ENCODE peak calls at places on chromosomes 4 and X, in five cellular contexts. U is A549, I is stomach, L is tibial nerve, N is IMR-90. R is an unnamed sample.

GRCh38 chrX:151419748-151420147 is 22.7 kb downstream of the VMA21 start:
- DNase-seq in U (no peak), I (no peak), N (no peak), L (no peak), R (no peak)

GRCh38 chr4:98113005-98113404 is 30.3 kb downstream of the STPG2 start:
- DNase-seq in L (no peak), I (no peak), U (no peak), N (peak; percentile 25), R (no peak)

GRCh38 chr4:77154074-77154473 is 2.9 kb upstream of the CCNG2 start:
- DNase-seq in L (no peak), N (no peak), U (no peak), I (no peak), R (no peak)

GRCh38 chr4:72886602-72887001 is 182.9 kb downstream of the COX18 start:
- DNase-seq in I (no peak), L (no peak), U (no peak), N (no peak), R (no peak)

GRCh38 chr4:76696109-76696508 is 201.8 kb downstream of the SOWAHB start:
- DNase-seq in L (no peak), U (no peak), I (no peak), N (peak; percentile 69), R (no peak)

GRCh38 chr4:99817310-99817885 is 771 bp downstream of the DAPP1 start:
- DNase-seq in L (no peak), I (no peak), U (no peak), N (no peak), R (no peak)

GRCh38 chr4:10056334-10057022 is 35.2 kb upstream of the SLC2A9 start:
- DNase-seq in U (no peak), L (no peak), N (no peak), I (no peak), R (no peak)

GRCh38 chrX:81414630-81415029 is 212.7 kb downstream of the SH3BGRL start:
- DNase-seq in L (no peak), U (no peak), I (no peak), N (no peak), R (no peak)

GRCh38 chr4:67437974-67438713 is 107.2 kb downstream of the CENPC start:
- DNase-seq in I (no peak), U (no peak), N (peak; percentile 85), L (no peak), R (no peak)

GRCh38 chr4:80069837-80070788 is 2.9 kb downstream of the ANTXR2 start:
- DNase-seq in L (no peak), U (no peak), I (no peak), N (peak; percentile 56), R (no peak)

GRCh38 chr4:183700407-183700806 is 41.3 kb downstream of the TRAPPC11 start:
- DNase-seq in L (no peak), N (no peak), U (no peak), I (no peak), R (no peak)

GRCh38 chrX:48919947-48920712 is 1.3 kb upstream of the PIM2 start:
- DNase-seq in U (no peak), I (no peak), N (no peak), L (no peak), R (no peak)

GRCh38 chrX:149630681-149631292 is 805 bp downstream of the TMEM185A start:
- DNase-seq in L (no peak), I (no peak), U (peak; percentile 15), N (peak; percentile 55), R (no peak)

GRCh38 chr4:184568770-184569169 is 80.5 kb downstream of the CASP3 start:
- DNase-seq in I (no peak), L (no peak), N (no peak), U (no peak), R (no peak)

GRCh38 chr4:81429031-81429430 is 42.7 kb downstream of the RASGEF1B start:
- DNase-seq in L (no peak), U (no peak), N (no peak), I (no peak), R (no peak)

GRCh38 chr4:180164799-180165198 is 2078.4 kb upstream of the TENM3 start:
- DNase-seq in L (no peak), N (peak; percentile 88), U (no peak), I (no peak), R (no peak)

GRCh38 chr4:99847362-99847976 is 30.8 kb downstream of the DAPP1 start:
- DNase-seq in U (no peak), L (no peak), N (no peak), I (no peak), R (no peak)

GRCh38 chr4:3819210-3819919 is 53.2 kb downstream of the ADRA2C start:
- DNase-seq in I (no peak), U (no peak), L (no peak), N (no peak), R (no peak)

GRCh38 chrX:66203114-66203513 is 39.1 kb downstream of the HEPH start:
- DNase-seq in I (no peak), U (no peak), N (no peak), L (no peak), R (no peak)

GRCh38 chr4:39354178-39354503 is 12.0 kb downstream of the RFC1 start:
- DNase-seq in I (no peak), N (no peak), L (no peak), U (no peak), R (no peak)

GRCh38 chrX:111164728-111165127 is 68.7 kb downstream of the PAK3 start:
- DNase-seq in I (no peak), N (peak; percentile 2), L (no peak), U (no peak), R (no peak)

GRCh38 chrX:56728752-56729151 is 291 bp upstream of the NBDY start:
- DNase-seq in U (peak; percentile 4), L (peak; percentile 5), I (no peak), N (peak; percentile 5), R (no peak)

GRCh38 chrX:132480581-132481203 is 8.1 kb downstream of the MBNL3 start:
- DNase-seq in I (peak; percentile 49), N (peak; percentile 20), U (no peak), L (no peak), R (no peak)

GRCh38 chr4:177161781-177162180 is 147.9 kb upstream of the NEIL3 start:
- DNase-seq in U (no peak), N (no peak), L (no peak), I (no peak), R (no peak)

GRCh38 chrX:152989292-152989658 is 4.6 kb downstream of the PNMA5 start:
- DNase-seq in L (no peak), I (no peak), U (no peak), N (peak; percentile 1), R (no peak)

GRCh38 chrX:125205918-125206665 is 113.6 kb upstream of the TEX13C start:
- DNase-seq in L (no peak), U (no peak), I (no peak), N (no peak), R (no peak)

GRCh38 chrX:152897216-152898144 is at the start of gene ZNF185:
- DNase-seq in L (no peak), I (peak; percentile 73), N (no peak), U (peak; percentile 34), R (no peak)

GRCh38 chrX:9899640-9900075 is 67.5 kb upstream of the CLDN34 start:
- DNase-seq in U (no peak), I (no peak), N (peak; percentile 91), L (no peak), R (no peak)

GRCh38 chr4:47530801-47531200 is 45.7 kb downstream of the ATP10D start:
- DNase-seq in L (no peak), I (no peak), N (no peak), U (no peak), R (no peak)

GRCh38 chr4:153781280-153781679 is 7.6 kb downstream of the SFRP2 start:
- DNase-seq in I (no peak), L (no peak), U (no peak), N (no peak), R (no peak)
- TF ChIP-seq POLR2A in I (no peak), L (no peak), U (no peak), N (no peak), R (no peak)

DNA sequence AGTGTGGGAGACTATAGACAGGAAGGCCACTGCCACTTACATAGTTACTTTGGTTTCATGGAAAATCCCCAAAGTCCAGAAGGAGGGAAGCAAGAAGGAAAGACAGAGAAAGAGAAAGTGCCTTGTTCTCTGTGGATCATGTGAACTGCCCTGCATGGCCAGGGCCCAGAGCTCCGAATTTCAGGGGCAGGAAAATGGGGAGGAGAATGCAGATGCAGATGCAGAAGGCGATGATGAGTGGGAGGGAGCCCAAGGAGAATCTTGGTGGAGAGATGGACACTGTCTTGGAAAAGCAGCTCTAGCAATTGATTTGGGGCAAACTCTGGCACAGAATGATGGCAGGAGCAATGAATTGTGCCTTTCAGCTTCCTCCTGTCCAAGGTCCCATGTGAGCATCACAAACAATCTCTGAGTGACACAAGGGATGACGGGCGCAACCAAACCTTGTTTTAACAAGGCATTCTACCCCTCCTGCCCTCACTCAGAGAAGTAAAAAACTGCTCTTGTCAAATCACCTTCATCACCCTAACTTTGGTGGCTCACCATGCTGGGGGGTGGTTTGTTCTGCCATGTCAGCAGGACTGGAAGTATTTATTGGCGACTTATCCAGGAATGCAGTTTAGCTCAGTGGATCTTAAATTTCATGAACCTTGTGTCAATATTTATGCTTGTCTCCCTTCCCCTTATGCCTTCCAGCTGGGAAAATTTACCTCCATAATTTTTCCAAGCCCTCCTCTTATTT is 53.5 kb downstream of the TSC22D3 start:
- DNase-seq in N (no peak), L (no peak), U (no peak), I (no peak), R (no peak)
- H3K27ac ChIP-seq in N (no peak overlapping the region), L (peak overlapping the region; percentile 92), U (peak overlapping the region; percentile 42), I (peak overlapping the region; percentile 96), R (peak overlapping the region; percentile 54)

DNA sequence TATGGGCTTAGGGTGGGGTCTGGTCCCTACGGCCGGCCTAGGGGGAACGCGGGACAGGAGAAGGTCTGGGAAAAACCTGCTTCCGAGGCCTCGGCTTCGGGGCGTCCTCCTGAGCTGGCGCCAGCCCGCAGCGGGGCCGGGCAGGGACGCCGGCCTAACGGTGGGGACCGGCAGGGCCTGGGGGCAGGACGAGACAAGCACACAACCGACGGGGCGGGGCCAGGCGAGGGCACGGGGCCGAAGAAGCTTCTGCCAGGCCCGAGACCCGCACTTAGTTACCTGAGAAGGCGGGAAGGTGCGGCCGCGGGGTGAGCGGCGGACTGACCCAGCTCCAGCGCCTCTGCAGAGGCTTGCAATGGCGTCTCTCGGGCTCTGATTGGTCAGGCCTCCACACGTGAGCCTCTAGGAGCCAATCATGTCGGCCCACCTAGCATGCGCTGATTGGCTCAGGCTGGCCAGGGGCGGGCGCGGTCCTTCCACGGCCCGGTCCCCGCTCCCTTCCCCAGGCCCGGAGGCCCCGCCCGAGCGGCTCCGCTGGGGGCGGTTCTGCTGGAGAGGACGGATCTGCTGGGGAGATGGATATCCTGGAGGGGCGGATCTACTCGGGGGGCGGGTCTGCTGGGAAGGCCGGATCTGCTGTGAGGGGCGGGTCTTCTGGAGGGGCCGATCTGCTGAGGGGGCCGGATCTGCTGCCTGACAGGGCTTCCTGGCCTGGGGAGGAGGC is 44.3 kb downstream of the CPLX1 start:
- DNase-seq in I (peak; percentile 99), U (peak; percentile 94), N (peak; percentile 98), L (peak; percentile 98), R (peak; percentile 100)
- TF ChIP-seq POLR2A in I (peak; percentile 81), U (peak; percentile 75), N (peak; percentile 92), L (peak; percentile 95), R (no peak)

GRCh38 chr4:123327346-123327745 is 69.2 kb upstream of the SPRY1 start:
- DNase-seq in I (no peak), L (no peak), U (no peak), N (no peak), R (no peak)
- H3K27ac ChIP-seq in I (no peak overlapping the region), L (no peak overlapping the region), U (no peak overlapping the region), N (no peak overlapping the region), R (no peak overlapping the region)